ENCODE peak calls at places on chromosome 19, in seven cellular contexts. N is uterus, C is upper lobe of left lung, B is IMR-90, Z is sigmoid colon, I is stomach, E is testis. V is an unnamed sample. For H3K27me3, the result is how much of the 10 kb centered on the place peaks cover.

GRCh38 chr19:13929340-13929739 is 8.9 kb downstream of the PODNL1 start:
- DNase-seq in I (no peak), C (no peak), N (no peak), E (no peak), Z (no peak), B (no peak), V (no peak)

GRCh38 chr19:50720921-50721291 is 1.3 kb upstream of the SHANK1 start:
- DNase-seq in B (peak), Z (no peak), N (no peak), E (no peak), I (no peak), C (no peak), V (no peak)

GRCh38 chr19:54189020-54189667 is at the start of gene MBOAT7:
- DNase-seq in E (no peak), N (no peak), Z (no peak), I (no peak), C (peak), B (no peak), V (no peak)

GRCh38 chr19:32336259-32337111 is 8.9 kb upstream of the ZNF507 start:
- DNase-seq in E (no peak), Z (peak), B (peak), C (no peak), I (no peak), N (peak), V (no peak)

GRCh38 chr19:55474269-55475265 is 1.9 kb upstream of the ZNF628 start:
- DNase-seq in N (no peak), C (no peak), I (no peak), Z (no peak), B (no peak), E (no peak), V (no peak)

GRCh38 chr19:19860756-19861390 is 4.8 kb upstream of the ZNF253 start:
- DNase-seq in B (no peak), I (no peak), C (peak), Z (no peak), N (no peak), E (peak), V (no peak)

GRCh38 chr19:55355213-55355821 is 798 bp upstream of the COX6B2 start:
- DNase-seq in N (no peak), Z (no peak), I (no peak), E (no peak), C (no peak), B (no peak), V (no peak)

GRCh38 chr19:48565090-48565489 is 13.1 kb downstream of the SULT2B1 start:
- DNase-seq in N (no peak), C (no peak), I (no peak), Z (no peak), B (peak), E (no peak), V (no peak)

GRCh38 chr19:23474172-23474571 is 78.9 kb upstream of the ZNF91 start:
- DNase-seq in N (no peak), E (no peak), Z (no peak), B (no peak), I (no peak), C (no peak), V (no peak)

GRCh38 chr19:19538767-19539166 is 702 bp downstream of the CILP2 start:
- DNase-seq in I (no peak), C (no peak), Z (peak), B (no peak), N (no peak), E (no peak), V (no peak)

GRCh38 chr19:30083125-30083681 is 141.2 kb downstream of the URI1 start:
- DNase-seq in C (no peak), I (no peak), B (no peak), Z (no peak), E (no peak), N (no peak), V (no peak)

GRCh38 chr19:55615553-55616394 is 8.6 kb downstream of the ZNF784 start:
- DNase-seq in C (no peak), Z (no peak), N (no peak), I (no peak), B (no peak), E (no peak), V (no peak)

GRCh38 chr19:2469102-2469914 is 6.6 kb upstream of the GADD45B start:
- DNase-seq in I (no peak), E (no peak), C (peak), N (no peak), Z (no peak), B (peak), V (no peak)

GRCh38 chr19:19591133-19591825 is 27.2 kb downstream of the PBX4 start:
- DNase-seq in E (no peak), N (no peak), C (peak), I (peak), B (peak), Z (no peak), V (peak)

GRCh38 chr19:42313096-42313839 is at the start of gene TMEM145:
- DNase-seq in E (peak), I (peak), C (no peak), Z (no peak), B (peak), N (no peak), V (peak)

GRCh38 chr19:42316223-42317211 is 3.4 kb downstream of the TMEM145 start:
- DNase-seq in N (no peak), B (peak), Z (no peak), I (no peak), C (peak), E (no peak), V (no peak)

GRCh38 chr19:42313840-42314755 is 989 bp downstream of the TMEM145 start:
- DNase-seq in E (no peak), B (no peak), N (no peak), Z (no peak), C (no peak), I (no peak), V (no peak)

GRCh38 chr19:42317535-42317934 is 4.4 kb downstream of the TMEM145 start:
- DNase-seq in B (no peak), N (no peak), E (no peak), Z (no peak), I (no peak), C (no peak), V (no peak)

DNA sequence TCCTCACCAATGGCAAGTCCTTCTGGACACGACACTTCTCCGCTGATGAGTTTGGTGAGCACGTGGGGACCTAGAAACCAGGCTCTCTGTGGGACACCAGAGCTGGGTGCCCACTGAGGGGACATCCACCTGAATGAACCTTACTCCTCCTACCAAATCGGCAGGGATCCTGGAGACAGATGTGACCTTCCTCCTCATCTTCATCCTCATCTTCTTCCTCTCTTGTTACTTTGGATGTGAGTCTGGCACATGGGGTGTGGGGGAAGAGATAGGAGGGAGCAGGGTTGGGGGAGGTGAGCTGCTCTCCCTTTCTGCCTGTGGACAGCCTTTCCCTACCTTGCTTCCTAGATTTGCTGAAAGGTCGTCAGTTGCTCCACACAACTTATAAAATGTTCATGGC is 1.9 kb downstream of the TMEM145 start:
- DNase-seq in I (no peak), E (no peak), C (no peak), B (no peak), N (no peak), Z (no peak), V (no peak)
- H3K27me3 ChIP-seq in I (under half), E (under half), C (under half), B (under half), N (under half), Z (under half), V (under half)

GRCh38 chr19:15666186-15666585 is 6.7 kb upstream of the CYP4F12 start:
- DNase-seq in N (no peak), E (no peak), C (no peak), I (no peak), Z (no peak), B (no peak), V (no peak)

GRCh38 chr19:15663245-15663644 is 9.6 kb upstream of the CYP4F12 start:
- DNase-seq in E (no peak), I (no peak), Z (no peak), C (no peak), B (no peak), N (no peak), V (no peak)

GRCh38 chr19:15671237-15671636 is 1.6 kb upstream of the CYP4F12 start:
- DNase-seq in C (no peak), Z (no peak), I (no peak), E (no peak), B (no peak), N (no peak), V (no peak)

GRCh38 chr19:15669440-15669839 is 3.4 kb upstream of the CYP4F12 start:
- DNase-seq in B (no peak), N (no peak), C (no peak), I (no peak), E (no peak), Z (no peak), V (no peak)

GRCh38 chr19:15666883-15667282 is 6.0 kb upstream of the CYP4F12 start:
- DNase-seq in N (no peak), E (no peak), B (no peak), C (peak), Z (no peak), I (peak), V (no peak)
- TF ChIP-seq POLR2A in N (no peak), E (no peak), B (no peak), C (no peak), Z (no peak), I (no peak), V (no peak)

GRCh38 chr19:46546194-46546896 is 50.7 kb upstream of the PNMA8B start:
- DNase-seq in N (no peak), C (peak), I (peak), Z (no peak), B (peak), E (peak), V (peak)
- H3K4me3 ChIP-seq in N (no peak), C (peak), I (peak), Z (no peak), B (no peak), E (no peak), V (peak)

DNA sequence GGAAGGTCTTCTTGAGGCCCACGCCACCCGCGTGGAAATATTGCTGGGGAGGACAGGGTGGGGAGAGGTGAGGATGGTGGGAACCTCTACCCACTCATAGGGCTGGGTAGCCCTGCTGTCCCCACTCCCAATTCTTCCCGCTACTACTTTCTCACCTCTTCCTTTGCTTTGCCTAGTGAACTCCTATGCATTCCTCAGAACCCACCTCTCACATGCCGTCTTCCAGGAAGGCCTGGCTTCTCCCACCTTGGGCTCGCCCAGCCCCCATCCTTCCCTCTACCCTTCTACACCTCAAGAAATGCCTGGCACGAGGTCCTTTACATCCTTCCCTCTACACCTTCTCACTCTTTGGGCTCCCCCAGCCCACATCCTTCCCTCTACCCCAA is 62.4 kb downstream of the COLGALT1 start:
- DNase-seq in B (no peak), Z (no peak), I (no peak), E (no peak), C (no peak), N (no peak), V (no peak)
- H3K27me3 ChIP-seq in B (under half), Z (half or more), I (under half), E (under half), C (under half), N (under half), V (under half)